ENCODE peak calls at places on chromosomes 11 and 22, in four cellular contexts. T is H1, W is H9, B is IMR-90. A is an unnamed sample.

GRCh38 chr11:12657981-12658380 is 16.2 kb upstream of the TEAD1 start:
- DNase-seq in T (no peak), W (no peak), B (no peak), A (no peak)

GRCh38 chr11:17692931-17693330 is 26.4 kb upstream of the MYOD1 start:
- DNase-seq in T (no peak), W (no peak), B (no peak), A (no peak)

GRCh38 chr11:102730036-102730815 is 5.5 kb upstream of the MMP8 start:
- DNase-seq in T (no peak), W (no peak), B (peak; percentile 57), A (no peak)

GRCh38 chr11:99693941-99694492 is 673.3 kb downstream of the CNTN5 start:
- DNase-seq in T (no peak), W (no peak), B (peak; percentile 94), A (no peak)

GRCh38 chr22:20975541-20976290 is 6.4 kb upstream of the LZTR1 start:
- DNase-seq in T (no peak), W (no peak), B (no peak), A (no peak)

GRCh38 chr11:92295175-92296137 is 70.8 kb downstream of the FAT3 start:
- DNase-seq in T (no peak), W (no peak), B (peak; percentile 33), A (no peak)

GRCh38 chr22:46612904-46613605 is 7.1 kb upstream of the GRAMD4 start:
- DNase-seq in T (no peak), W (no peak), B (no peak), A (no peak)

GRCh38 chr11:44066732-44067131 is 662 bp downstream of the ACCS start:
- DNase-seq in T (no peak), W (no peak), B (peak; percentile 69), A (no peak)

GRCh38 chr11:19276859-19277808 is 36.4 kb upstream of the E2F8 start:
- DNase-seq in T (no peak), W (no peak), B (no peak), A (peak; percentile 71)

GRCh38 chr11:72036687-72037086 is 38.0 kb downstream of the IL18BP start:
- DNase-seq in T (no peak), W (no peak), B (no peak), A (no peak)

GRCh38 chr11:35893796-35894475 is 49.9 kb upstream of the LDLRAD3 start:
- DNase-seq in T (no peak), W (no peak), B (peak; percentile 35), A (peak; percentile 13)

GRCh38 chr11:86687083-86687799 is 14.8 kb upstream of the ME3 start:
- DNase-seq in T (no peak), W (no peak), B (no peak), A (no peak)

GRCh38 chr11:57321996-57322880 is 2.5 kb downstream of the TNKS1BP1 start:
- DNase-seq in T (no peak), W (peak; percentile 84), B (peak; percentile 98), A (peak; percentile 97)

GRCh38 chr11:122758974-122759373 is 79.3 kb upstream of the CRTAM start:
- DNase-seq in T (no peak), W (no peak), B (peak; percentile 18), A (no peak)

GRCh38 chr11:120142072-120142423 is 4.1 kb upstream of the TRIM29 start:
- DNase-seq in T (no peak), W (peak; percentile 47), B (no peak), A (peak; percentile 17)
- H3K23ac ChIP-seq in T (no peak overlapping the region), W (no peak overlapping the region), B (no peak overlapping the region), A (no peak overlapping the region)

DNA sequence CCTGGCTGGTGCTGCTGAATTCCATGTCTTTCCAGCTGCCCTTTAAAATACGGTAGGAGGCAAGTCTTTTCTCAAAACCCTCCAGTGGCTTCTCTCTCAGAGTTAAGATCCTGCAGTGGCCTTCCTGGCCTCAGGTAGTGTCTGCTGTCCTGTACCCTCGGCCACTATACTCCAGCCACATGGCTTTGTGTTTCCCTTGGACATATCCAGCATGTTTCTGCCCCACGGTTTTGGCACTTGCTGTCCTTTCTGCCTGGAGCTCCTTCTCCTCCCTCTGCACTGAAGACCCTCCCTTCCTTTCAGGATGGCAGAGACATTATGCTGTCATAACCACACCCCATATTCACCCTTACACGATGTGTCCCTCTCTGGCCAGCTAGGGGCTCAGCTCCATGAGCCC is 76.5 kb upstream of the B3GAT1 start:
- DNase-seq in T (no peak), W (no peak), B (no peak), A (no peak)
- H3K23ac ChIP-seq in T (no peak overlapping the region), W (no peak overlapping the region), B (no peak overlapping the region), A (no peak overlapping the region)

GRCh38 chr22:26956346-26956745 is 299.0 kb downstream of the MIAT start:
- DNase-seq in T (no peak), W (no peak), B (no peak), A (peak; percentile 16)

GRCh38 chr22:26953380-26953807 is 296.0 kb downstream of the MIAT start:
- DNase-seq in T (peak; percentile 9), W (peak; percentile 48), B (no peak), A (peak; percentile 86)

GRCh38 chr22:26952004-26952403 is 294.6 kb downstream of the MIAT start:
- DNase-seq in T (no peak), W (no peak), B (no peak), A (no peak)

GRCh38 chr22:26949193-26949592 is 291.8 kb downstream of the MIAT start:
- DNase-seq in T (no peak), W (no peak), B (peak; percentile 19), A (peak; percentile 15)

GRCh38 chr22:26952654-26953379 is 295.4 kb downstream of the MIAT start:
- DNase-seq in T (peak; percentile 51), W (peak; percentile 53), B (no peak), A (peak; percentile 55)
- H3K23ac ChIP-seq in T (no peak overlapping the region), W (no peak overlapping the region), B (no peak overlapping the region), A (no peak overlapping the region)

GRCh38 chr22:17347724-17348123 is 21.5 kb upstream of the CECR2 start:
- DNase-seq in T (no peak), W (no peak), B (no peak), A (no peak)
- H3K23ac ChIP-seq in T (no peak overlapping the region), W (no peak overlapping the region), B (no peak overlapping the region), A (no peak overlapping the region)

GRCh38 chr22:19477321-19478085 is 1.5 kb downstream of the UFD1 start:
- DNase-seq in T (no peak), W (no peak), B (peak; percentile 16), A (peak; percentile 4)

GRCh38 chr22:19473578-19473977 is 5.4 kb downstream of the UFD1 start:
- DNase-seq in T (no peak), W (no peak), B (no peak), A (no peak)

GRCh38 chr22:19478086-19478392 is 954 bp downstream of the UFD1 start:
- DNase-seq in T (no peak), W (no peak), B (no peak), A (no peak)

GRCh38 chr22:19478466-19479357 is at the start of gene UFD1:
- DNase-seq in T (no peak), W (peak; percentile 87), B (peak; percentile 81), A (peak; percentile 86)

DNA sequence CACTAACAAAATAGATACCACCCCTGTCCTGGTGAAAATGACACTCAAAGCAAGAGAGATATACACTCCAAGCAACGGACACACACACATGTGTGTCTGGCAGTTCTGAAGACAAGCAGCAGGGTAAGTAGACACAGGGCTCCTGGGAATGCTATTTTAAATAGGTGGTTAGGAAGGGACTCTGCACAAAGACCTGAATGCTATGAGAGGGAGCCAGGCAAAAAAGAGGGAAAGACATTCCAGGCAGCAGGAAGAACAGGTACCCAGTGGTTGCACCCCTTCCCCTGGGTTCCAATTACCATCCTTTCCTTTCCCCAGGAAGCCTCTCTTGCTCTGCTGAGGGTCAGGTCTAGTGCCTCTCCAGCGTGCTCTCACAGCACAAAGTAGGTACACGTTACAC is 3.0 kb downstream of the UFD1 start:
- DNase-seq in T (no peak), W (no peak), B (no peak), A (no peak)
- H3K23ac ChIP-seq in T (no peak overlapping the region), W (no peak overlapping the region), B (peak overlapping the region; percentile 75), A (no peak overlapping the region)

GRCh38 chr11:69377029-69377952 is 83.3 kb downstream of the MYEOV start:
- DNase-seq in T (no peak), W (no peak), B (no peak), A (no peak)

GRCh38 chr11:69377953-69378302 is 84.0 kb downstream of the MYEOV start:
- DNase-seq in T (no peak), W (no peak), B (no peak), A (no peak)

GRCh38 chr11:69376155-69377028 is 82.4 kb downstream of the MYEOV start:
- DNase-seq in T (no peak), W (no peak), B (no peak), A (no peak)

GRCh38 chr11:69380451-69380901 is 86.5 kb downstream of the MYEOV start:
- DNase-seq in T (no peak), W (no peak), B (no peak), A (no peak)

GRCh38 chr11:69378303-69379141 is 84.6 kb downstream of the MYEOV start:
- DNase-seq in T (no peak), W (no peak), B (no peak), A (no peak)
- H3K23ac ChIP-seq in T (no peak overlapping the region), W (no peak overlapping the region), B (no peak overlapping the region), A (no peak overlapping the region)

GRCh38 chr11:64267207-64267945 is 16.0 kb downstream of the PLCB3 start:
- DNase-seq in T (no peak), W (no peak), B (no peak), A (no peak)

GRCh38 chr11:64268687-64269379 is 15.6 kb downstream of the BAD start:
- DNase-seq in T (no peak), W (peak; percentile 80), B (peak; percentile 48), A (peak; percentile 95)

GRCh38 chr11:64268028-64268686 is 16.3 kb downstream of the BAD start:
- DNase-seq in T (no peak), W (no peak), B (no peak), A (no peak)

GRCh38 chr11:64271339-64272132 is 12.9 kb downstream of the BAD start:
- DNase-seq in T (peak; percentile 89), W (peak; percentile 97), B (peak; percentile 92), A (peak; percentile 99)

GRCh38 chr11:64269380-64270234 is 14.9 kb downstream of the BAD start:
- DNase-seq in T (peak; percentile 98), W (peak; percentile 99), B (peak; percentile 100), A (peak; percentile 100)
- H3K23ac ChIP-seq in T (no peak overlapping the region), W (no peak overlapping the region), B (peak overlapping the region; percentile 74), A (no peak overlapping the region)

GRCh38 chr22:19360300-19360792 is 68.8 kb upstream of the CLTCL1 start:
- DNase-seq in T (no peak), W (no peak), B (no peak), A (peak; percentile 5)
- H3K23ac ChIP-seq in T (no peak overlapping the region), W (no peak overlapping the region), B (no peak overlapping the region), A (no peak overlapping the region)

GRCh38 chr11:69012092-69013008 is 696 bp downstream of the MRGPRF start:
- DNase-seq in T (no peak), W (no peak), B (peak; percentile 57), A (no peak)
- H3K23ac ChIP-seq in T (no peak overlapping the region), W (no peak overlapping the region), B (peak overlapping the region; percentile 91), A (peak overlapping the region; percentile 76)

GRCh38 chr22:44950806-44951509 is 58.8 kb downstream of the PHF21B start:
- DNase-seq in T (no peak), W (no peak), B (no peak), A (no peak)
- H3K23ac ChIP-seq in T (no peak overlapping the region), W (no peak overlapping the region), B (no peak overlapping the region), A (no peak overlapping the region)